ENCODE peak calls at places on chromosomes 4 and X, in six cellular contexts. One of them, this sample, is unnamed.

GRCh38 chr4:36178489-36178888 is 65.8 kb downstream of the ARAP2 start:
- DNase-seq in activated CD4-positive, alpha-beta memory T cell treated with anti-CD3 and anti-CD28 coated beads, Interleukin-2, amount 10 ng/mL, durations not matched to agents 7 days and 5 days: no peak
- DNase-seq in head of caudate nucleus: no peak
- DNase-seq in ELF-1: no peak
- DNase-seq in GM06990: no peak
- DNase-seq in activated CD4-positive, alpha-beta T cell treated with anti-CD3 and anti-CD28 coated beads, Interleukin-2, amount 50 U/mL, for 4 hours: no peak
- DNase-seq in this sample: no peak

GRCh38 chr4:182010876-182011275 is 232.3 kb upstream of the TENM3 start:
- DNase-seq in GM06990: no peak
- DNase-seq in ELF-1: no peak
- DNase-seq in activated CD4-positive, alpha-beta memory T cell treated with anti-CD3 and anti-CD28 coated beads, Interleukin-2, amount 10 ng/mL, durations not matched to agents 7 days and 5 days: no peak
- DNase-seq in head of caudate nucleus: no peak
- DNase-seq in activated CD4-positive, alpha-beta T cell treated with anti-CD3 and anti-CD28 coated beads, Interleukin-2, amount 50 U/mL, for 4 hours: no peak
- DNase-seq in this sample: no peak

GRCh38 chrX:114959729-114960128 is 57.7 kb downstream of the IL13RA2 start:
- DNase-seq in ELF-1: no peak
- DNase-seq in head of caudate nucleus: no peak
- DNase-seq in activated CD4-positive, alpha-beta T cell treated with anti-CD3 and anti-CD28 coated beads, Interleukin-2, amount 50 U/mL, for 4 hours: no peak
- DNase-seq in GM06990: no peak
- DNase-seq in activated CD4-positive, alpha-beta memory T cell treated with anti-CD3 and anti-CD28 coated beads, Interleukin-2, amount 10 ng/mL, durations not matched to agents 7 days and 5 days: no peak
- DNase-seq in this sample: no peak

GRCh38 chr4:115315182-115315581 is 201.8 kb upstream of the NDST4 start:
- DNase-seq in GM06990: no peak
- DNase-seq in ELF-1: peak
- DNase-seq in activated CD4-positive, alpha-beta memory T cell treated with anti-CD3 and anti-CD28 coated beads, Interleukin-2, amount 10 ng/mL, durations not matched to agents 7 days and 5 days: no peak
- DNase-seq in activated CD4-positive, alpha-beta T cell treated with anti-CD3 and anti-CD28 coated beads, Interleukin-2, amount 50 U/mL, for 4 hours: no peak
- DNase-seq in head of caudate nucleus: no peak
- DNase-seq in this sample: no peak

GRCh38 chrX:114800719-114801118 is 216.7 kb downstream of the IL13RA2 start:
- DNase-seq in ELF-1: no peak
- DNase-seq in GM06990: no peak
- DNase-seq in activated CD4-positive, alpha-beta T cell treated with anti-CD3 and anti-CD28 coated beads, Interleukin-2, amount 50 U/mL, for 4 hours: no peak
- DNase-seq in activated CD4-positive, alpha-beta memory T cell treated with anti-CD3 and anti-CD28 coated beads, Interleukin-2, amount 10 ng/mL, durations not matched to agents 7 days and 5 days: no peak
- DNase-seq in head of caudate nucleus: no peak
- DNase-seq in this sample: no peak

GRCh38 chr4:38562751-38563198 is 101.2 kb upstream of the KLF3 start:
- DNase-seq in GM06990: no peak
- DNase-seq in head of caudate nucleus: no peak
- DNase-seq in activated CD4-positive, alpha-beta memory T cell treated with anti-CD3 and anti-CD28 coated beads, Interleukin-2, amount 10 ng/mL, durations not matched to agents 7 days and 5 days: no peak
- DNase-seq in ELF-1: peak
- DNase-seq in activated CD4-positive, alpha-beta T cell treated with anti-CD3 and anti-CD28 coated beads, Interleukin-2, amount 50 U/mL, for 4 hours: no peak
- DNase-seq in this sample: no peak

GRCh38 chr4:101695176-101695575 is 95.4 kb upstream of the BANK1 start:
- DNase-seq in activated CD4-positive, alpha-beta T cell treated with anti-CD3 and anti-CD28 coated beads, Interleukin-2, amount 50 U/mL, for 4 hours: no peak
- DNase-seq in head of caudate nucleus: no peak
- DNase-seq in activated CD4-positive, alpha-beta memory T cell treated with anti-CD3 and anti-CD28 coated beads, Interleukin-2, amount 10 ng/mL, durations not matched to agents 7 days and 5 days: no peak
- DNase-seq in ELF-1: no peak
- DNase-seq in GM06990: no peak
- DNase-seq in this sample: no peak

GRCh38 chrX:57772637-57773036 is 92.6 kb upstream of the NLRP2B start:
- DNase-seq in GM06990: no peak
- DNase-seq in head of caudate nucleus: no peak
- DNase-seq in ELF-1: no peak
- DNase-seq in activated CD4-positive, alpha-beta T cell treated with anti-CD3 and anti-CD28 coated beads, Interleukin-2, amount 50 U/mL, for 4 hours: no peak
- DNase-seq in activated CD4-positive, alpha-beta memory T cell treated with anti-CD3 and anti-CD28 coated beads, Interleukin-2, amount 10 ng/mL, durations not matched to agents 7 days and 5 days: no peak
- DNase-seq in this sample: no peak

GRCh38 chrX:126165721-126166401 is at the start of gene DCAF12L2:
- DNase-seq in head of caudate nucleus: peak
- DNase-seq in ELF-1: peak
- DNase-seq in activated CD4-positive, alpha-beta memory T cell treated with anti-CD3 and anti-CD28 coated beads, Interleukin-2, amount 10 ng/mL, durations not matched to agents 7 days and 5 days: no peak
- DNase-seq in GM06990: no peak
- DNase-seq in activated CD4-positive, alpha-beta T cell treated with anti-CD3 and anti-CD28 coated beads, Interleukin-2, amount 50 U/mL, for 4 hours: no peak
- DNase-seq in this sample: no peak

GRCh38 chrX:124829930-124830329 is 483.6 kb downstream of the SH2D1A start:
- DNase-seq in activated CD4-positive, alpha-beta memory T cell treated with anti-CD3 and anti-CD28 coated beads, Interleukin-2, amount 10 ng/mL, durations not matched to agents 7 days and 5 days: no peak
- DNase-seq in head of caudate nucleus: no peak
- DNase-seq in ELF-1: no peak
- DNase-seq in GM06990: no peak
- DNase-seq in activated CD4-positive, alpha-beta T cell treated with anti-CD3 and anti-CD28 coated beads, Interleukin-2, amount 50 U/mL, for 4 hours: no peak
- DNase-seq in this sample: no peak

GRCh38 chrX:120517936-120518335 is 42.8 kb downstream of the CUL4B start:
- DNase-seq in ELF-1: no peak
- DNase-seq in activated CD4-positive, alpha-beta T cell treated with anti-CD3 and anti-CD28 coated beads, Interleukin-2, amount 50 U/mL, for 4 hours: no peak
- DNase-seq in activated CD4-positive, alpha-beta memory T cell treated with anti-CD3 and anti-CD28 coated beads, Interleukin-2, amount 10 ng/mL, durations not matched to agents 7 days and 5 days: no peak
- DNase-seq in head of caudate nucleus: no peak
- DNase-seq in GM06990: no peak
- DNase-seq in this sample: no peak

GRCh38 chrX:55142206-55142918 is 53.5 kb downstream of the PAGE2 start:
- DNase-seq in head of caudate nucleus: no peak
- DNase-seq in activated CD4-positive, alpha-beta memory T cell treated with anti-CD3 and anti-CD28 coated beads, Interleukin-2, amount 10 ng/mL, durations not matched to agents 7 days and 5 days: no peak
- DNase-seq in ELF-1: no peak
- DNase-seq in activated CD4-positive, alpha-beta T cell treated with anti-CD3 and anti-CD28 coated beads, Interleukin-2, amount 50 U/mL, for 4 hours: no peak
- DNase-seq in GM06990: no peak
- DNase-seq in this sample: no peak

GRCh38 chr4:163245044-163245443 is 78.4 kb upstream of the NAF1 start:
- DNase-seq in ELF-1: no peak
- DNase-seq in head of caudate nucleus: no peak
- DNase-seq in activated CD4-positive, alpha-beta memory T cell treated with anti-CD3 and anti-CD28 coated beads, Interleukin-2, amount 10 ng/mL, durations not matched to agents 7 days and 5 days: no peak
- DNase-seq in GM06990: no peak
- DNase-seq in activated CD4-positive, alpha-beta T cell treated with anti-CD3 and anti-CD28 coated beads, Interleukin-2, amount 50 U/mL, for 4 hours: no peak
- DNase-seq in this sample: no peak

GRCh38 chr4:31272662-31273061 is 552.5 kb downstream of the PCDH7 start:
- DNase-seq in head of caudate nucleus: no peak
- DNase-seq in activated CD4-positive, alpha-beta T cell treated with anti-CD3 and anti-CD28 coated beads, Interleukin-2, amount 50 U/mL, for 4 hours: no peak
- DNase-seq in activated CD4-positive, alpha-beta memory T cell treated with anti-CD3 and anti-CD28 coated beads, Interleukin-2, amount 10 ng/mL, durations not matched to agents 7 days and 5 days: no peak
- DNase-seq in GM06990: no peak
- DNase-seq in ELF-1: no peak
- DNase-seq in this sample: no peak

GRCh38 chrX:32170481-32170880 is 1040.9 kb downstream of the DMD start:
- DNase-seq in ELF-1: no peak
- DNase-seq in GM06990: no peak
- DNase-seq in activated CD4-positive, alpha-beta T cell treated with anti-CD3 and anti-CD28 coated beads, Interleukin-2, amount 50 U/mL, for 4 hours: no peak
- DNase-seq in head of caudate nucleus: no peak
- DNase-seq in activated CD4-positive, alpha-beta memory T cell treated with anti-CD3 and anti-CD28 coated beads, Interleukin-2, amount 10 ng/mL, durations not matched to agents 7 days and 5 days: no peak
- DNase-seq in this sample: no peak

GRCh38 chr4:17577660-17578481 is 873 bp downstream of the LAP3 start:
- DNase-seq in ELF-1: no peak
- DNase-seq in GM06990: peak
- DNase-seq in activated CD4-positive, alpha-beta T cell treated with anti-CD3 and anti-CD28 coated beads, Interleukin-2, amount 50 U/mL, for 4 hours: peak
- DNase-seq in activated CD4-positive, alpha-beta memory T cell treated with anti-CD3 and anti-CD28 coated beads, Interleukin-2, amount 10 ng/mL, durations not matched to agents 7 days and 5 days: peak
- DNase-seq in head of caudate nucleus: peak
- DNase-seq in this sample: no peak

GRCh38 chr4:118969359-118969758 is 80.7 kb downstream of the SYNPO2 start:
- DNase-seq in head of caudate nucleus: peak
- DNase-seq in ELF-1: peak
- DNase-seq in GM06990: no peak
- DNase-seq in activated CD4-positive, alpha-beta memory T cell treated with anti-CD3 and anti-CD28 coated beads, Interleukin-2, amount 10 ng/mL, durations not matched to agents 7 days and 5 days: no peak
- DNase-seq in activated CD4-positive, alpha-beta T cell treated with anti-CD3 and anti-CD28 coated beads, Interleukin-2, amount 50 U/mL, for 4 hours: no peak
- DNase-seq in this sample: no peak

GRCh38 chr4:88953400-88953799 is 103.6 kb downstream of the FAM13A start:
- DNase-seq in ELF-1: no peak
- DNase-seq in GM06990: no peak
- DNase-seq in activated CD4-positive, alpha-beta memory T cell treated with anti-CD3 and anti-CD28 coated beads, Interleukin-2, amount 10 ng/mL, durations not matched to agents 7 days and 5 days: no peak
- DNase-seq in head of caudate nucleus: no peak
- DNase-seq in activated CD4-positive, alpha-beta T cell treated with anti-CD3 and anti-CD28 coated beads, Interleukin-2, amount 50 U/mL, for 4 hours: no peak
- DNase-seq in this sample: peak

GRCh38 chrX:101229155-101229554 is 9.6 kb downstream of the DRP2 start:
- DNase-seq in activated CD4-positive, alpha-beta memory T cell treated with anti-CD3 and anti-CD28 coated beads, Interleukin-2, amount 10 ng/mL, durations not matched to agents 7 days and 5 days: no peak
- DNase-seq in head of caudate nucleus: no peak
- DNase-seq in GM06990: no peak
- DNase-seq in ELF-1: no peak
- DNase-seq in activated CD4-positive, alpha-beta T cell treated with anti-CD3 and anti-CD28 coated beads, Interleukin-2, amount 50 U/mL, for 4 hours: no peak
- DNase-seq in this sample: no peak

GRCh38 chr4:169117591-169118081 is 107.6 kb upstream of the CBR4 start:
- DNase-seq in activated CD4-positive, alpha-beta T cell treated with anti-CD3 and anti-CD28 coated beads, Interleukin-2, amount 50 U/mL, for 4 hours: no peak
- DNase-seq in ELF-1: no peak
- DNase-seq in activated CD4-positive, alpha-beta memory T cell treated with anti-CD3 and anti-CD28 coated beads, Interleukin-2, amount 10 ng/mL, durations not matched to agents 7 days and 5 days: no peak
- DNase-seq in head of caudate nucleus: no peak
- DNase-seq in GM06990: no peak
- DNase-seq in this sample: no peak